ENCODE peak calls at places on chromosomes 6 and 20, in six cellular contexts. X, Q, U, B, F and O are unnamed samples.

GRCh38 chr6:135870722-135871121 is 19.2 kb downstream of the PDE7B start:
- DNase-seq in X (no peak), Q (peak; percentile 84), U (no peak), B (no peak), F (no peak), O (peak; percentile 80)

GRCh38 chr6:148157841-148158240 is 184.8 kb upstream of the SASH1 start:
- DNase-seq in X (no peak), Q (no peak), U (no peak), B (no peak), F (no peak), O (no peak)

GRCh38 chr20:48845721-48846306 is 18.0 kb upstream of the PREX1 start:
- DNase-seq in X (no peak), Q (no peak), U (no peak), B (no peak), F (no peak), O (no peak)

GRCh38 chr6:16762547-16763477 is 1.6 kb upstream of the ATXN1 start:
- DNase-seq in X (no peak), Q (peak; percentile 83), U (peak; percentile 81), B (peak; percentile 85), F (peak; percentile 71), O (peak; percentile 69)

GRCh38 chr6:90328004-90328403 is 31.4 kb upstream of the BACH2 start:
- DNase-seq in X (no peak), Q (no peak), U (no peak), B (no peak), F (no peak), O (no peak)

GRCh38 chr6:136786708-136787107 is 5.6 kb downstream of the MAP3K5 start:
- DNase-seq in X (no peak), Q (no peak), U (peak; percentile 40), B (no peak), F (no peak), O (no peak)

GRCh38 chr6:159688977-159689376 is 4.1 kb downstream of the SOD2 start:
- DNase-seq in X (no peak), Q (no peak), U (no peak), B (no peak), F (no peak), O (no peak)

GRCh38 chr20:20321917-20322316 is 46.0 kb upstream of the INSM1 start:
- DNase-seq in X (no peak), Q (no peak), U (no peak), B (no peak), F (no peak), O (no peak)

GRCh38 chr20:56626367-56627121 is 2.6 kb upstream of the TFAP2C start:
- DNase-seq in X (no peak), Q (no peak), U (no peak), B (no peak), F (peak; percentile 13), O (no peak)

GRCh38 chr20:46122071-46122470 is 4.0 kb downstream of the CD40 start:
- DNase-seq in X (no peak), Q (peak; percentile 58), U (no peak), B (no peak), F (no peak), O (no peak)

GRCh38 chr6:151139524-151139923 is 100.2 kb upstream of the AKAP12 start:
- DNase-seq in X (no peak), Q (no peak), U (no peak), B (no peak), F (no peak), O (no peak)

GRCh38 chr6:114151070-114151685 is 180.2 kb upstream of the HDAC2 start:
- DNase-seq in X (no peak), Q (no peak), U (no peak), B (no peak), F (no peak), O (no peak)

GRCh38 chr6:4676016-4676415 is 100.2 kb upstream of the CDYL start:
- DNase-seq in X (no peak), Q (no peak), U (no peak), B (no peak), F (no peak), O (no peak)

GRCh38 chr6:142926494-142927273 is 18.3 kb downstream of the HIVEP2 start:
- DNase-seq in X (peak; percentile 88), Q (peak; percentile 89), U (peak; percentile 92), B (peak; percentile 64), F (peak; percentile 90), O (no peak)

GRCh38 chr20:48783533-48784272 is 44.1 kb downstream of the PREX1 start:
- DNase-seq in X (no peak), Q (peak; percentile 67), U (peak; percentile 81), B (no peak), F (no peak), O (no peak)

GRCh38 chr6:15593798-15594197 is 69.0 kb downstream of the DTNBP1 start:
- DNase-seq in X (no peak), Q (no peak), U (no peak), B (no peak), F (no peak), O (no peak)

GRCh38 chr6:133173276-133173675 is 67.9 kb upstream of the EYA4 start:
- DNase-seq in X (peak; percentile 17), Q (no peak), U (no peak), B (no peak), F (no peak), O (no peak)

DNA sequence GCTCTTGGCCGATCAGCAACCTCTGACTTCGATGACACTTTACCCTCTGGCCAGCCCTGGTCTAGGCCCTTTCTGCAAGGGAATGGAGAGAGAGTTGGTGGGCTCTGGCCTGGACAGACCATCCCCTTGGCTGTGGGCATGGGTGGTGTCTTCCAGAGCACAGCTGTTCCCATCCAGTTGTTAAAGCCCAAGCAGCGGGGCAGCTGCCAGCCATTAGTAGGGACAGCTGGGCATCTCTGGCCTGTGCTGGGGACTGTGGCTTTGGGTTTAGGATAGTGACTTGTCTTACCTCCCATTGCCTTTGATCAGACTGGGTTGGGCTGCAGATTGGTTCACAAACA is 2.8 kb downstream of the CDC25B start:
- DNase-seq in X (no peak), Q (no peak), U (no peak), B (no peak), F (no peak), O (no peak)
- H3K4me3 ChIP-seq in X (no peak overlapping the region), Q (no peak overlapping the region), U (no peak overlapping the region), B (no peak overlapping the region), F (no peak overlapping the region), O (peak overlapping the region; percentile 94)

GRCh38 chr6:26121141-26122004 is 34.1 kb downstream of the HFE start:
- DNase-seq in X (no peak), Q (no peak), U (no peak), B (no peak), F (no peak), O (no peak)
- TF ChIP-seq CTCF in X (no peak), Q (no peak), U (no peak), B (no peak), F (no peak), O (no peak)

GRCh38 chr6:31969712-31970603 is 2.0 kb downstream of the DXO start:
- DNase-seq in X (no peak), Q (peak; percentile 36), U (no peak), B (no peak), F (no peak), O (no peak)
- H3K4me3 ChIP-seq in X (no peak overlapping the region), Q (no peak overlapping the region), U (no peak overlapping the region), B (no peak overlapping the region), F (no peak overlapping the region), O (peak overlapping the region; percentile 75)

GRCh38 chr6:22072939-22073338 is 223.9 kb downstream of the PRL start:
- DNase-seq in X (no peak), Q (no peak), U (no peak), B (no peak), F (no peak), O (no peak)
- TF ChIP-seq CTCF in X (no peak), Q (no peak), U (no peak), B (no peak), F (no peak), O (no peak)